ENCODE peak calls at places on chromosome 5, in eight cellular contexts. S, W, M, A, B, J, P and G are unnamed samples.

GRCh38 chr5:111153483-111153882 is 61.3 kb downstream of the WDR36 start:
- DNase-seq in W (no peak), B (no peak), J (no peak), P (no peak), A (no peak), M (no peak), S (no peak), G (no peak)

GRCh38 chr5:125295405-125295872 is 549.0 kb upstream of the ZNF608 start:
- DNase-seq in W (no peak), J (no peak), B (no peak), A (no peak), S (no peak), M (peak; percentile 79), P (no peak), G (no peak)

GRCh38 chr5:132480546-132481242 is 9.9 kb downstream of the IRF1 start:
- DNase-seq in M (no peak), B (no peak), S (no peak), J (no peak), W (no peak), A (no peak), P (no peak), G (peak; percentile 47)

GRCh38 chr5:133818031-133818431 is 150.4 kb downstream of the C5orf15 start:
- DNase-seq in S (no peak), J (no peak), M (peak; percentile 27), A (no peak), B (no peak), W (no peak), P (peak; percentile 40), G (no peak)

GRCh38 chr5:93054424-93055165 is 526.4 kb downstream of the NR2F1-AS1 start:
- DNase-seq in S (no peak), P (no peak), M (no peak), A (no peak), B (no peak), W (no peak), J (no peak), G (no peak)

GRCh38 chr5:73318308-73318719 is 130.3 kb downstream of the FOXD1 start:
- DNase-seq in A (no peak), B (no peak), J (no peak), W (no peak), P (no peak), S (no peak), M (no peak), G (no peak)

GRCh38 chr5:170495796-170496195 is 8.0 kb upstream of the KCNIP1 start:
- DNase-seq in M (peak; percentile 40), W (no peak), S (no peak), J (no peak), A (no peak), B (no peak), P (no peak), G (no peak)

GRCh38 chr5:165497707-165498106 is 1992.3 kb downstream of the MAT2B start:
- DNase-seq in S (peak; percentile 3), B (no peak), P (peak; percentile 9), J (peak; percentile 15), W (no peak), M (no peak), A (no peak), G (no peak)

GRCh38 chr5:152686931-152687330 is 281.9 kb upstream of the NMUR2 start:
- DNase-seq in B (no peak), A (no peak), J (no peak), W (no peak), S (no peak), M (peak; percentile 41), P (no peak), G (no peak)

GRCh38 chr5:145718956-145719355 is 116.2 kb downstream of the PRELID2 start:
- DNase-seq in A (no peak), S (peak; percentile 4), M (peak; percentile 44), B (peak; percentile 37), J (no peak), W (no peak), P (peak; percentile 35), G (no peak)

GRCh38 chr5:93359296-93359957 is 221.6 kb downstream of the NR2F1-AS1 start:
- DNase-seq in P (no peak), B (peak; percentile 66), W (no peak), M (peak; percentile 77), J (no peak), A (no peak), S (peak; percentile 18), G (no peak)

GRCh38 chr5:55102345-55102744 is at the start of gene GZMA:
- DNase-seq in M (no peak), S (no peak), B (no peak), P (no peak), A (no peak), W (no peak), J (no peak), G (peak; percentile 72)

GRCh38 chr5:64074533-64074932 is 91.1 kb upstream of the RNF180 start:
- DNase-seq in B (peak; percentile 58), A (no peak), J (peak; percentile 19), P (peak; percentile 10), W (peak; percentile 16), M (peak; percentile 54), S (peak; percentile 26), G (peak; percentile 11)

GRCh38 chr5:149747141-149747832 is 17.2 kb downstream of the PPARGC1B start:
- DNase-seq in S (no peak), B (no peak), J (no peak), W (no peak), M (peak; percentile 82), P (no peak), A (no peak), G (no peak)

GRCh38 chr5:76771705-76772405 is 47.0 kb upstream of the F2RL1 start:
- DNase-seq in W (no peak), A (no peak), S (no peak), P (peak; percentile 16), J (no peak), B (no peak), M (no peak), G (no peak)

GRCh38 chr5:149271717-149272558 is at the start of gene AFAP1L1:
- DNase-seq in P (no peak), J (peak; percentile 8), S (peak; percentile 26), M (peak; percentile 34), A (no peak), B (peak; percentile 87), W (peak; percentile 29), G (peak; percentile 17)

GRCh38 chr5:10266839-10267238 is 16.8 kb downstream of the CCT5 start:
- DNase-seq in B (no peak), P (no peak), M (no peak), W (no peak), A (no peak), J (peak; percentile 26), S (no peak), G (no peak)

GRCh38 chr5:74865799-74866652 is at the start of gene FAM169A:
- DNase-seq in P (no peak), J (peak; percentile 3), A (peak; percentile 39), B (peak; percentile 53), W (peak; percentile 41), M (no peak), S (peak; percentile 51), G (peak; percentile 64)